ENCODE peak calls at places on chromosome 4, in seven cellular contexts. U, R, J, S, F, G and I are unnamed samples.

GRCh38 chr4:1047106-1047975 is 35.9 kb downstream of the FGFRL1 start:
- DNase-seq in F (peak), U (no peak), J (peak), S (no peak), R (peak), G (no peak), I (no peak)

GRCh38 chr4:94410678-94411206 is 41.0 kb upstream of the PDLIM5 start:
- DNase-seq in J (no peak), G (peak), S (no peak), F (no peak), U (peak), R (peak), I (no peak)

GRCh38 chr4:105950701-105951100 is 55.4 kb downstream of the NPNT start:
- DNase-seq in S (no peak), F (no peak), U (no peak), G (no peak), J (no peak), R (no peak), I (no peak)

GRCh38 chr4:74374561-74375327 is 9.8 kb downstream of the EREG start:
- DNase-seq in S (peak), R (no peak), G (peak), F (peak), U (peak), J (peak), I (peak)

GRCh38 chr4:25020240-25020639 is 10.5 kb downstream of the LGI2 start:
- DNase-seq in S (no peak), R (no peak), F (no peak), G (peak), J (no peak), U (peak), I (peak)

GRCh38 chr4:7581477-7581876 is 146.7 kb upstream of the PSAPL1 start:
- DNase-seq in U (peak), G (no peak), R (no peak), F (no peak), J (no peak), S (peak), I (no peak)

GRCh38 chr4:158513246-158513645 is 8.4 kb upstream of the RXFP1 start:
- DNase-seq in R (no peak), U (no peak), G (no peak), J (no peak), S (no peak), F (no peak), I (no peak)

GRCh38 chr4:175419120-175419774 is 392.8 kb downstream of the GPM6A start:
- DNase-seq in U (peak), R (no peak), F (no peak), J (no peak), G (peak), S (peak), I (peak)

GRCh38 chr4:3074846-3075651 is 568 bp downstream of the HTT start:
- DNase-seq in S (peak), J (peak), R (no peak), G (peak), F (peak), U (peak), I (peak)

GRCh38 chr4:128244379-128244778 is 43.2 kb downstream of the PGRMC2 start:
- DNase-seq in F (no peak), G (no peak), J (no peak), U (no peak), R (no peak), S (peak), I (no peak)

GRCh38 chr4:132240094-132240493 is 909.0 kb upstream of the PCDH10 start:
- DNase-seq in F (no peak), J (no peak), R (no peak), G (no peak), S (no peak), U (no peak), I (no peak)

GRCh38 chr4:148238086-148238485 is 204.1 kb downstream of the NR3C2 start:
- DNase-seq in U (peak), F (no peak), R (no peak), S (no peak), J (no peak), G (no peak), I (no peak)

GRCh38 chr4:83328486-83328885 is 6.2 kb downstream of the HPSE start:
- DNase-seq in F (no peak), G (no peak), J (no peak), S (no peak), U (peak), R (no peak), I (no peak)

GRCh38 chr4:139532951-139533350 is 23.1 kb downstream of the SETD7 start:
- DNase-seq in G (no peak), F (no peak), U (no peak), S (peak), J (no peak), R (no peak), I (no peak)

GRCh38 chr4:138609943-138610350 is 367.8 kb upstream of the SLC7A11 start:
- DNase-seq in J (no peak), R (peak), G (peak), U (peak), F (no peak), S (peak), I (peak)

GRCh38 chr4:122854444-122854843 is 27.8 kb downstream of the FGF2 start:
- DNase-seq in U (peak), R (no peak), S (no peak), G (no peak), J (no peak), F (no peak), I (no peak)

GRCh38 chr4:76867880-76868655 is 29.9 kb downstream of the SOWAHB start:
- DNase-seq in U (no peak), G (no peak), S (no peak), F (peak), R (no peak), J (no peak), I (no peak)

GRCh38 chr4:159117968-159118367 is 15.1 kb downstream of the RAPGEF2 start:
- DNase-seq in U (no peak), R (no peak), J (no peak), S (no peak), F (no peak), G (no peak), I (no peak)

GRCh38 chr4:4519296-4519898 is 22.5 kb downstream of the STX18 start:
- DNase-seq in G (peak), J (no peak), F (no peak), S (peak), R (no peak), U (peak), I (peak)
- TF ChIP-seq CTCF in G (peak), J (peak), F (peak), S (peak), R (peak), U (peak), I (peak)

GRCh38 chr4:39022241-39022640 is 10.0 kb downstream of the TMEM156 start:
- DNase-seq in J (no peak), G (no peak), S (no peak), U (no peak), F (no peak), R (no peak), I (no peak)

GRCh38 chr4:39023059-39023458 is 9.2 kb downstream of the TMEM156 start:
- DNase-seq in J (no peak), R (no peak), U (no peak), F (no peak), G (no peak), S (peak), I (no peak)

GRCh38 chr4:39024311-39024865 is 7.8 kb downstream of the TMEM156 start:
- DNase-seq in F (no peak), U (no peak), J (no peak), S (no peak), G (no peak), R (no peak), I (no peak)

GRCh38 chr4:39026096-39026495 is 6.1 kb downstream of the TMEM156 start:
- DNase-seq in G (no peak), U (no peak), R (no peak), S (no peak), F (no peak), J (no peak), I (no peak)

DNA sequence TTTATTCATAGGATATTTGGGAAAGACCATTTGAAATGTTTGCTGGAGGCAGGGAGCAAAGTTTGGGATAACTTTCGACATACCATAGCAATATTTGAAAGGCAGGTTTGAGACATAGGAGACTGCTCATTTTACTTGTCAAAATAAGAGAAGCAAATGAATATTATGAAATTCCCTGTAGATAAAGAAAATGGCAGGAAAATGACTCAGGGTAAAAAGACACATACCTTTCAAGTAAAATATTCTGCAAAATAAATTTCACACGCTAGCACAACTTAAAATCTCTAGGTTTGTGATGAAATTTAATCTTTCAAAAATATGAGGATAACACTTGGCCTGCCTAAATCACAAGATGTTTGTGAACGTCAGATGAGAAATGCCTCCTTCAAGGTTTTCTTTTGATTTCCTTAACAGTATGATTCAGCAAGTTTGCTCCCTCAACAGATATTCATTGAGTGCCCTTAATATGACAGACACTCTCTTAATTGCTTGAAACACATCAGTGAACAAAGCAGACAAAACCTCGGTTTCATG is 6.6 kb downstream of the TMEM156 start:
- DNase-seq in R (no peak), G (no peak), U (peak), S (peak), F (no peak), J (no peak), I (no peak)
- H3K27ac ChIP-seq in R (no peak), G (peak), U (no peak), S (peak), F (no peak), J (no peak), I (no peak)

GRCh38 chr4:168864831-168865541 is 145.1 kb downstream of the CBR4 start:
- DNase-seq in S (peak), R (no peak), U (peak), F (no peak), J (no peak), G (peak), I (peak)
- TF ChIP-seq CTCF in S (peak), R (no peak), U (peak), F (no peak), J (peak), G (peak), I (no peak)

DNA sequence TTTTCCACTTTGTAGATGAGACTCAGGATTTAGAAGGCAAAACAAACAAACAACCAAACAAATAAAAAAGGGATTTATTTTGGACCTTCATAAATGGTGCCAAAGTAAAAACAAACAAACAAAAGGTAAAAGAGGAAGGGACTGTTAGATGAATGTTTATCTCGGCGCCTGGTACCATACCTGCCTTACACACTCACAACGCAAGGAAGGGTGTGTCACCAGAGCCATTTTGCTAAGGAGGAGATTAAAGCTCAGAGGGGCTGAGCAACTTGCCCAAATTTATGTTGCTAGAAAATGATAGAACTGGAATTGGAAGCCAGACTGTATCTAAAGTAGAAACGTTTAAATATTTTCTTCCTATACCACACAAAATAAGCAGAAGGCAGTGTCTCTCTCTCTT is 29.5 kb upstream of the BOD1L1 start:
- DNase-seq in F (no peak), J (no peak), R (no peak), G (peak), U (no peak), S (no peak), I (no peak)
- H3K27ac ChIP-seq in F (no peak), J (no peak), R (no peak), G (peak), U (no peak), S (no peak), I (peak)

DNA sequence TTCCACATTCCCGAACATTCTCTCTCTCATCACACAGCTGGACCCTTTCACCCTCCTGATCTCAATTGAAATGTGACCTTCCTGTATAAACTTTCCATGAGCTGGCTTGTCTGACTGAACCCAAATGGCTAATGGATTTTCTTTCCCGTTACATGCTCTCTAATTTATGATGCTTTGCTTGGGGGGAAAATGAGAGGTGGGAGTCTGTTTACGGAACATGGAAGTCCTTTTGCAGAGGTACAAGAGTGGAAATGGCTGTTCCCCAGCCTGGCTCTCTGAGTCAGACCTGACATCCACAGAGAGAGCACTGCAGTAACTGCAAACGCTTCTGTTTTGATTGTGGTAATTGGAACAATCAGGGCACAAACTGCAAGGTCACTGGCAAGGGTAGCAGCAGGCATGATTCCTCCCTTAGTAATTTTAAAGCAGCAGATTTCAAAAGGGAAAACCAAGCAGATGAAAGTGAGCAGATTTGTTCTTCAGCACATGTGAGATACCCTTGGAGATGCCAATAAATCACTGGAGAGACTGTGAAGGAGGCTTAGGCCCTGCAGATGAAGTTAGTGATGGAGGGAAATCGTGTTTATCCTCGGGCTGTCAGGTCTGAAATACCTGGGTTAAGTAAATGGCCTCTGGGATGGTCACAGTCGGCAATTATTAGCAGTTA is 83.9 kb downstream of the SNCA start:
- DNase-seq in S (peak), G (no peak), J (no peak), F (no peak), U (peak), R (no peak), I (peak)
- TF ChIP-seq CTCF in S (no peak), G (no peak), J (no peak), F (no peak), U (no peak), R (no peak), I (no peak)

GRCh38 chr4:53376900-53377299 is 541 bp upstream of the FIP1L1 start:
- DNase-seq in S (no peak), R (no peak), F (no peak), J (no peak), U (peak), G (no peak), I (no peak)
- H3K27ac ChIP-seq in S (no peak), R (peak), F (peak), J (peak), U (no peak), G (no peak), I (peak)

GRCh38 chr4:19888587-19888986 is 363.1 kb upstream of the SLIT2 start:
- DNase-seq in U (no peak), S (no peak), J (no peak), G (no peak), F (no peak), R (no peak), I (no peak)
- TF ChIP-seq CTCF in U (no peak), S (no peak), J (no peak), G (peak), F (no peak), R (no peak), I (no peak)

GRCh38 chr4:61201562-61202099 is 1.5 kb downstream of the ADGRL3 start:
- DNase-seq in U (peak), F (no peak), S (no peak), G (no peak), R (no peak), J (peak), I (peak)
- H3K27ac ChIP-seq in U (no peak), F (peak), S (no peak), G (no peak), R (peak), J (no peak), I (no peak)

GRCh38 chr4:177546745-177547144 is 104.5 kb upstream of the AGA start:
- DNase-seq in R (no peak), U (peak), F (no peak), S (peak), G (peak), J (no peak), I (peak)

DNA sequence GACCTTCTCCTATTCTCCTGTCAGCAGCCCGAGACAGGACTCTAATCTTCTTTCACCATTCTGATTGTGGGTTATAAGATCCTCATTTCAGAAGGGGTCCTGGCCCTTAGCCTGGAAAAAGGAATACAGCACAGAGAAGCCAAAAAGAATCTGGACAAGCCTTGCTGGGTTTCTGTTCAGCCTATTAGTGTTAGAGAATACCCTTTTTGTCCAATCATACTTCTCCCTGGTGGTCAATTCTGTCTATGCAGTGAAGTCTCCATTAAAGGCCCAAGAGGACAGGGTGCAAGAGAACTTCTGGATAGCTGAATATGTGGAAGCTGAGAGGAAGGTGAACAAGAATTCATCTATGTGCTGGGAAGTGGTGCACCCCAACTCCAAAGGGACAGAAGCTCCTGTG is 105.7 kb upstream of the AGA start:
- DNase-seq in G (no peak), F (no peak), U (peak), S (no peak), R (no peak), J (no peak), I (no peak)
- TF ChIP-seq CTCF in G (no peak), F (no peak), U (no peak), S (no peak), R (no peak), J (no peak), I (no peak)

GRCh38 chr4:153530996-153531375 is 64.8 kb downstream of the TMEM131L start:
- DNase-seq in S (no peak), F (no peak), U (no peak), J (no peak), R (no peak), G (no peak), I (no peak)
- H3K27ac ChIP-seq in S (no peak), F (peak), U (no peak), J (peak), R (peak), G (no peak), I (no peak)